ENCODE peak calls at places on chromosome 2, in five cellular contexts. F, J, V, R and H are unnamed samples.

GRCh38 chr2:134704173-134704572 is 14.6 kb downstream of the TMEM163 start:
- DNase-seq in J (no peak), F (no peak), V (no peak), R (no peak), H (no peak)

GRCh38 chr2:1162768-1163584 is 212.3 kb downstream of the SNTG2 start:
- DNase-seq in J (no peak), R (no peak), V (peak), F (peak), H (no peak)

GRCh38 chr2:42047488-42048317 is at the start of gene PKDCC:
- DNase-seq in R (no peak), F (no peak), J (peak), V (peak), H (no peak)

GRCh38 chr2:42953216-42953615 is 160.8 kb upstream of the HAAO start:
- DNase-seq in F (no peak), J (no peak), V (no peak), R (no peak), H (peak)

GRCh38 chr2:174138161-174138560 is 110.2 kb downstream of the OLA1 start:
- DNase-seq in J (no peak), R (no peak), V (no peak), F (no peak), H (no peak)

GRCh38 chr2:107018366-107018765 is 132.4 kb upstream of the ST6GAL2 start:
- DNase-seq in J (no peak), V (no peak), R (no peak), F (no peak), H (no peak)

GRCh38 chr2:222176890-222177289 is 121.9 kb downstream of the PAX3 start:
- DNase-seq in F (no peak), V (no peak), J (no peak), R (no peak), H (no peak)

GRCh38 chr2:46471-47345 is at the start of gene FAM110C:
- DNase-seq in J (peak), R (no peak), F (peak), V (peak), H (peak)

GRCh38 chr2:131146255-131146654 is 41.1 kb downstream of the PLEKHB2 start:
- DNase-seq in R (no peak), V (no peak), J (no peak), F (no peak), H (no peak)

GRCh38 chr2:28423856-28424605 is 31.4 kb downstream of the FOSL2 start:
- DNase-seq in J (no peak), V (no peak), R (no peak), F (no peak), H (no peak)

GRCh38 chr2:70190086-70190412 is 770 bp downstream of the C2orf42 start:
- DNase-seq in J (no peak), F (no peak), V (no peak), R (no peak), H (peak)

GRCh38 chr2:240876475-240877251 is 8.0 kb downstream of the AGXT start:
- DNase-seq in R (no peak), F (no peak), V (no peak), J (no peak), H (no peak)

GRCh38 chr2:144183744-144184143 is 336.2 kb downstream of the ZEB2 start:
- DNase-seq in J (no peak), V (no peak), R (peak), F (peak), H (no peak)

GRCh38 chr2:199607914-199608313 is 150.2 kb upstream of the SATB2 start:
- DNase-seq in F (no peak), V (no peak), R (no peak), J (no peak), H (no peak)

GRCh38 chr2:217433522-217433921 is 569.3 kb downstream of the TNS1 start:
- DNase-seq in V (no peak), J (no peak), F (no peak), R (no peak), H (no peak)

GRCh38 chr2:188963738-188964137 is 10.4 kb upstream of the COL3A1 start:
- DNase-seq in F (no peak), V (no peak), J (no peak), R (no peak), H (no peak)

GRCh38 chr2:205733648-205734047 is 51.3 kb downstream of the NRP2 start:
- DNase-seq in R (no peak), F (no peak), V (no peak), J (no peak), H (no peak)

GRCh38 chr2:65922794-65923193 is 490.4 kb upstream of the SPRED2 start:
- DNase-seq in V (peak), F (no peak), R (no peak), J (no peak), H (no peak)

GRCh38 chr2:1749750-1750149 is 5.4 kb upstream of the PXDN start:
- DNase-seq in R (no peak), F (no peak), J (no peak), V (no peak), H (no peak)

GRCh38 chr2:160703648-160704585 is 210.3 kb upstream of the RBMS1 start:
- DNase-seq in V (peak), R (no peak), F (no peak), J (no peak), H (no peak)

GRCh38 chr2:140355481-140356090 is 1575.4 kb upstream of the NXPH2 start:
- DNase-seq in V (no peak), F (no peak), J (no peak), R (no peak), H (no peak)

GRCh38 chr2:132627542-132627941 is 42.5 kb downstream of the LYPD1 start:
- DNase-seq in R (no peak), J (no peak), V (no peak), F (no peak), H (no peak)

GRCh38 chr2:9565436-9566153 is 10.0 kb upstream of the ADAM17 start:
- DNase-seq in R (peak), J (no peak), V (peak), F (no peak), H (no peak)

GRCh38 chr2:15560404-15560987 is 638 bp downstream of the NBAS start:
- DNase-seq in V (no peak), R (no peak), F (no peak), J (no peak), H (no peak)

GRCh38 chr2:152715112-152715511 is 2.1 kb downstream of the PRPF40A start:
- DNase-seq in F (no peak), V (no peak), R (no peak), J (no peak), H (no peak)

GRCh38 chr2:109726666-109727270 is 67.3 kb upstream of the RGPD5 start:
- DNase-seq in V (no peak), F (no peak), J (no peak), R (no peak), H (no peak)

GRCh38 chr2:169999041-169999440 is 171.8 kb downstream of the UBR3 start:
- DNase-seq in J (no peak), R (no peak), F (no peak), V (no peak), H (no peak)

GRCh38 chr2:61645911-61646310 is 107.8 kb upstream of the XPO1 start:
- DNase-seq in F (no peak), J (no peak), V (no peak), R (peak), H (no peak)

GRCh38 chr2:60104514-60105501 is 448.6 kb downstream of the BCL11A start:
- DNase-seq in V (no peak), F (no peak), J (no peak), R (peak), H (no peak)

GRCh38 chr2:120509213-120509815 is 163.4 kb downstream of the INHBB start:
- DNase-seq in V (no peak), J (no peak), F (no peak), R (no peak), H (no peak)

GRCh38 chr2:119384971-119385370 is 18.2 kb downstream of the DBI start:
- DNase-seq in F (no peak), R (no peak), J (no peak), V (no peak), H (no peak)

GRCh38 chr2:66233981-66234380 is 200.9 kb upstream of the MEIS1 start:
- DNase-seq in F (no peak), V (no peak), J (no peak), R (no peak), H (no peak)

GRCh38 chr2:239318790-239319189 is 82.0 kb downstream of the HDAC4 start:
- DNase-seq in R (no peak), V (peak), F (no peak), J (no peak), H (no peak)

GRCh38 chr2:211760103-211760502 is 778.5 kb downstream of the ERBB4 start:
- DNase-seq in J (no peak), V (no peak), R (no peak), F (no peak), H (no peak)

GRCh38 chr2:40401896-40402295 is 50.0 kb downstream of the SLC8A1 start:
- DNase-seq in R (peak), F (no peak), J (no peak), V (no peak), H (no peak)